ENCODE peak calls at places on chromosome 3, in seven cellular contexts. One of them, this sample, is unnamed.

GRCh38 chr3:14933829-14934425 is 13.5 kb upstream of the NR2C2 start:
- DNase-seq in psoas muscle: no peak
- DNase-seq in fibroblast of lung: no peak
- DNase-seq in upper lobe of right lung: no peak
- DNase-seq in Peyer's patch: no peak
- DNase-seq in right atrium auricular region: no peak
- DNase-seq in stomach: no peak
- DNase-seq in this sample: no peak

GRCh38 chr3:99866167-99866810 is 48.6 kb downstream of the CMSS1 start:
- DNase-seq in upper lobe of right lung: no peak
- DNase-seq in Peyer's patch: no peak
- DNase-seq in right atrium auricular region: no peak
- DNase-seq in stomach: no peak
- DNase-seq in psoas muscle: no peak
- DNase-seq in fibroblast of lung: peak; percentile 91
- DNase-seq in this sample: peak; percentile 77

GRCh38 chr3:86949850-86950249 is 41.1 kb downstream of the VGLL3 start:
- DNase-seq in upper lobe of right lung: no peak
- DNase-seq in right atrium auricular region: no peak
- DNase-seq in stomach: no peak
- DNase-seq in Peyer's patch: no peak
- DNase-seq in fibroblast of lung: peak; percentile 81
- DNase-seq in psoas muscle: no peak
- DNase-seq in this sample: peak; percentile 74

GRCh38 chr3:14768182-14768790 is 50.5 kb upstream of the FGD5 start:
- DNase-seq in psoas muscle: no peak
- DNase-seq in stomach: no peak
- DNase-seq in upper lobe of right lung: no peak
- DNase-seq in Peyer's patch: no peak
- DNase-seq in right atrium auricular region: peak; percentile 38
- DNase-seq in fibroblast of lung: no peak
- DNase-seq in this sample: no peak

GRCh38 chr3:53346514-53346913 is 829 bp downstream of the DCP1A start:
- DNase-seq in stomach: no peak
- DNase-seq in upper lobe of right lung: no peak
- DNase-seq in fibroblast of lung: peak; percentile 29
- DNase-seq in right atrium auricular region: no peak
- DNase-seq in psoas muscle: no peak
- DNase-seq in Peyer's patch: no peak
- DNase-seq in this sample: peak; percentile 13

GRCh38 chr3:162586591-162586990 is 1090.0 kb downstream of the OTOL1 start:
- DNase-seq in stomach: no peak
- DNase-seq in upper lobe of right lung: no peak
- DNase-seq in psoas muscle: no peak
- DNase-seq in fibroblast of lung: no peak
- DNase-seq in right atrium auricular region: no peak
- DNase-seq in Peyer's patch: no peak
- DNase-seq in this sample: no peak

GRCh38 chr3:105827101-105827634 is 41.6 kb downstream of the CBLB start:
- DNase-seq in fibroblast of lung: peak; percentile 61
- DNase-seq in psoas muscle: no peak
- DNase-seq in right atrium auricular region: no peak
- DNase-seq in Peyer's patch: no peak
- DNase-seq in upper lobe of right lung: no peak
- DNase-seq in stomach: no peak
- DNase-seq in this sample: no peak

GRCh38 chr3:31319332-31319731 is 213.4 kb upstream of the STT3B start:
- DNase-seq in stomach: no peak
- DNase-seq in upper lobe of right lung: no peak
- DNase-seq in right atrium auricular region: no peak
- DNase-seq in Peyer's patch: no peak
- DNase-seq in fibroblast of lung: no peak
- DNase-seq in psoas muscle: no peak
- DNase-seq in this sample: no peak

GRCh38 chr3:175208316-175208715 is 349.2 kb downstream of the NAALADL2 start:
- DNase-seq in Peyer's patch: no peak
- DNase-seq in upper lobe of right lung: no peak
- DNase-seq in right atrium auricular region: no peak
- DNase-seq in fibroblast of lung: peak; percentile 41
- DNase-seq in psoas muscle: no peak
- DNase-seq in stomach: no peak
- DNase-seq in this sample: no peak

GRCh38 chr3:47007482-47008257 is 28.2 kb downstream of the NBEAL2 start:
- DNase-seq in fibroblast of lung: no peak
- DNase-seq in Peyer's patch: peak; percentile 43
- DNase-seq in stomach: no peak
- DNase-seq in psoas muscle: peak; percentile 55
- DNase-seq in right atrium auricular region: no peak
- DNase-seq in upper lobe of right lung: peak; percentile 61
- DNase-seq in this sample: no peak

GRCh38 chr3:4977889-4978258 is 1.4 kb upstream of the BHLHE40 start:
- DNase-seq in psoas muscle: no peak
- DNase-seq in upper lobe of right lung: no peak
- DNase-seq in right atrium auricular region: no peak
- DNase-seq in fibroblast of lung: no peak
- DNase-seq in stomach: no peak
- DNase-seq in Peyer's patch: no peak
- DNase-seq in this sample: no peak

GRCh38 chr3:66998899-66999235 is 760 bp downstream of the KBTBD8 start:
- DNase-seq in stomach: no peak
- DNase-seq in fibroblast of lung: peak; percentile 2
- DNase-seq in psoas muscle: no peak
- DNase-seq in Peyer's patch: no peak
- DNase-seq in upper lobe of right lung: no peak
- DNase-seq in right atrium auricular region: no peak
- DNase-seq in this sample: peak; percentile 33

GRCh38 chr3:78277793-78278192 is 1237.9 kb downstream of the ROBO2 start:
- DNase-seq in Peyer's patch: no peak
- DNase-seq in right atrium auricular region: no peak
- DNase-seq in psoas muscle: no peak
- DNase-seq in stomach: no peak
- DNase-seq in fibroblast of lung: no peak
- DNase-seq in upper lobe of right lung: no peak
- DNase-seq in this sample: no peak

GRCh38 chr3:150763841-150764483 is 993 bp upstream of the SIAH2 start:
- DNase-seq in psoas muscle: peak; percentile 80
- DNase-seq in upper lobe of right lung: peak; percentile 86
- DNase-seq in stomach: peak; percentile 78
- DNase-seq in Peyer's patch: peak; percentile 89
- DNase-seq in right atrium auricular region: peak; percentile 67
- DNase-seq in fibroblast of lung: peak; percentile 52
- DNase-seq in this sample: no peak

GRCh38 chr3:184566441-184567414 is 5.1 kb downstream of the EPHB3 start:
- DNase-seq in psoas muscle: no peak
- DNase-seq in right atrium auricular region: no peak
- DNase-seq in Peyer's patch: peak; percentile 79
- DNase-seq in stomach: peak; percentile 60
- DNase-seq in fibroblast of lung: no peak
- DNase-seq in upper lobe of right lung: no peak
- DNase-seq in this sample: peak; percentile 56

GRCh38 chr3:160098946-160099626 is 110.5 kb downstream of the IL12A start:
- DNase-seq in right atrium auricular region: no peak
- DNase-seq in psoas muscle: no peak
- DNase-seq in fibroblast of lung: no peak
- DNase-seq in Peyer's patch: no peak
- DNase-seq in stomach: no peak
- DNase-seq in upper lobe of right lung: no peak
- DNase-seq in this sample: no peak

GRCh38 chr3:39110041-39110639 is 2.7 kb downstream of the TTC21A start:
- DNase-seq in right atrium auricular region: no peak
- DNase-seq in upper lobe of right lung: no peak
- DNase-seq in stomach: no peak
- DNase-seq in fibroblast of lung: no peak
- DNase-seq in psoas muscle: no peak
- DNase-seq in Peyer's patch: peak; percentile 36
- DNase-seq in this sample: no peak

GRCh38 chr3:4492240-4493007 is 724 bp upstream of the ITPR1 start:
- DNase-seq in Peyer's patch: peak; percentile 71
- DNase-seq in upper lobe of right lung: peak; percentile 79
- DNase-seq in right atrium auricular region: peak; percentile 74
- DNase-seq in psoas muscle: peak; percentile 63
- DNase-seq in fibroblast of lung: peak; percentile 72
- DNase-seq in stomach: peak; percentile 62
- DNase-seq in this sample: peak; percentile 80

GRCh38 chr3:107791450-107791849 is 268.7 kb downstream of the BBX start:
- DNase-seq in upper lobe of right lung: no peak
- DNase-seq in Peyer's patch: no peak
- DNase-seq in psoas muscle: no peak
- DNase-seq in fibroblast of lung: no peak
- DNase-seq in stomach: no peak
- DNase-seq in right atrium auricular region: no peak
- DNase-seq in this sample: no peak

GRCh38 chr3:167078070-167078622 is 302.0 kb downstream of the ZBBX start:
- DNase-seq in psoas muscle: no peak
- DNase-seq in fibroblast of lung: peak; percentile 28
- DNase-seq in right atrium auricular region: no peak
- DNase-seq in stomach: no peak
- DNase-seq in Peyer's patch: no peak
- DNase-seq in upper lobe of right lung: no peak
- DNase-seq in this sample: no peak

GRCh38 chr3:127690823-127691452 is 18.2 kb downstream of the ABTB1 start:
- DNase-seq in Peyer's patch: no peak
- DNase-seq in upper lobe of right lung: peak; percentile 69
- DNase-seq in psoas muscle: peak; percentile 61
- DNase-seq in stomach: peak; percentile 47
- DNase-seq in fibroblast of lung: peak; percentile 68
- DNase-seq in right atrium auricular region: no peak
- DNase-seq in this sample: peak; percentile 66
- TF ChIP-seq CTCF in Peyer's patch: no peak
- TF ChIP-seq CTCF in upper lobe of right lung: peak; percentile 51
- TF ChIP-seq CTCF in psoas muscle: peak; percentile 38
- TF ChIP-seq CTCF in stomach: peak; percentile 55
- TF ChIP-seq CTCF in fibroblast of lung: peak; percentile 73
- TF ChIP-seq CTCF in right atrium auricular region: peak; percentile 37
- TF ChIP-seq CTCF in this sample: peak; percentile 91

DNA sequence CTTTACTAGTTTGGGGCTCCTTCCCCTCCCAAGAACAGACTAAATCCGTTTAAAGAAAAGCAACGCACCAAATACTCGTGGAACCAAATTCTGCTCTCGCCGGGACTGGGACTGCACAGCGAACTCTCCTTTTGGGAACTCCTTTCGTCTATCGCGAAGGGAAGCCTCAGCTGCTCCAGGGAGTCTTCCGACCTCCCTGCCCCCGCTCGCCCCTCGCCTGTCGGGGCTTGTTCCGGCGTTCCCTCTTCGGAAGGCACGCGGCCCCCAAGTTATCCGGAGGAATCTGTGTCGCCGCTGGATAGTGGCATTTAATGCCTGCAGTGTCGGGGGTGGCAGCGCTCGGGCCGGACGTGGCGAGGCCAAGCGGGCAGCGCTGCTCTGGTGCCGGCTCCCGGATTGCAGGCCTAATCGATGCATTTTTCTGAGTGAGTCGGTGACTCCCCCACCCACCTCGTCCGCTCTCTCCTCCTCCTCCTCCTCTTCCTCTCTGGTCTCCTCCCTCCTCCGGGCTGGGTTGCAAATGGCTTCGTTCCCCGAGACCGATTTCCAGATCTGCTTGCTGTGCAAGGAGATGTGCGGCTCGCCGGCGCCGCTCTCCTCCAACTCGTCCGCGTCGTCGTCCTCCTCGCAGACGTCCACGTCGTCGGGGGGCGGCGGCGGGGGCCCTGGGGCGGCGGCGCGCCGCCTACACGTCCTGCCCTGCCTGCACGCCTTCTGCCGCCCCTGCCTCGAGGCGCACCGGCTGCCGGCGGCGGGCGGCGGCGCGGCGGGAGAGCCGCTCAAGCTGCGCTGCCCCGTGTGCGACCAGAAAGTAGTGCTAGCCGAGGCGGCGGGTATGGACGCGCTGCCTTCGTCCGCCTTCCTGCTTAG is at the start of gene TRIM71:
- DNase-seq in stomach: no peak
- DNase-seq in upper lobe of right lung: peak; percentile 75
- DNase-seq in right atrium auricular region: no peak
- DNase-seq in fibroblast of lung: no peak
- DNase-seq in Peyer's patch: no peak
- DNase-seq in psoas muscle: no peak
- DNase-seq in this sample: peak; percentile 39
- H3K27me3 ChIP-seq in stomach: peaks cover 70% of the 10 kb centered on the region
- H3K27me3 ChIP-seq in upper lobe of right lung: peaks cover 35% of the 10 kb centered on the region
- H3K27me3 ChIP-seq in right atrium auricular region: peaks cover 5% of the 10 kb centered on the region
- H3K27me3 ChIP-seq in fibroblast of lung: peaks cover 61% of the 10 kb centered on the region
- H3K27me3 ChIP-seq in Peyer's patch: peaks cover 43% of the 10 kb centered on the region
- H3K27me3 ChIP-seq in psoas muscle: peaks cover 75% of the 10 kb centered on the region
- H3K27me3 ChIP-seq in this sample: peaks cover 65% of the 10 kb centered on the region

GRCh38 chr3:122023335-122023734 is 1.3 kb upstream of the ILDR1 start:
- DNase-seq in right atrium auricular region: no peak
- DNase-seq in psoas muscle: no peak
- DNase-seq in Peyer's patch: no peak
- DNase-seq in upper lobe of right lung: no peak
- DNase-seq in stomach: no peak
- DNase-seq in fibroblast of lung: no peak
- DNase-seq in this sample: no peak

GRCh38 chr3:122024800-122025199 is 2.8 kb upstream of the ILDR1 start:
- DNase-seq in right atrium auricular region: no peak
- DNase-seq in stomach: no peak
- DNase-seq in upper lobe of right lung: no peak
- DNase-seq in Peyer's patch: no peak
- DNase-seq in fibroblast of lung: no peak
- DNase-seq in psoas muscle: no peak
- DNase-seq in this sample: no peak

GRCh38 chr3:122021811-122022401 is at the start of gene ILDR1:
- DNase-seq in right atrium auricular region: no peak
- DNase-seq in upper lobe of right lung: peak; percentile 87
- DNase-seq in stomach: peak; percentile 53
- DNase-seq in fibroblast of lung: no peak
- DNase-seq in Peyer's patch: peak; percentile 83
- DNase-seq in psoas muscle: no peak
- DNase-seq in this sample: no peak

GRCh38 chr3:122019493-122019892 is 2.6 kb downstream of the ILDR1 start:
- DNase-seq in psoas muscle: no peak
- DNase-seq in fibroblast of lung: no peak
- DNase-seq in Peyer's patch: no peak
- DNase-seq in right atrium auricular region: no peak
- DNase-seq in stomach: no peak
- DNase-seq in upper lobe of right lung: no peak
- DNase-seq in this sample: no peak

DNA sequence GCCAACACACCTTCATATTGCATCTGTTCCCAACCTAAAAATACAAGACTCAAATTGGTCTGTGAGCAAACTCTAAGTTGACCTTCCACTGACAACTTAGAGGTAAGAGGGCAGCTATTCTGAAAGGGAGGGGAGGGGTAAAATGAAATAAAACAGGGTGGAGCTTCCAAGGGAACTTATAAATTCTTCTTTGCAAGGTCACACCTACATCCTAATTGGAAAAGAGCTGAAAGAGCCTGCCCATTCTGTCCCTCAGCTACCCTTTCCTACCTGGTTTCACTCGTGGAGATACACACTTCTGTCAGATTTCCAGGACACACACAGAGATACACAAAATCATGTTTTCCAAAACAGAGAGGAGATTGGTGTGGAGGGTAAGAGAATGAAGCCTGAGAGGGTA is 1.0 kb downstream of the ILDR1 start:
- DNase-seq in upper lobe of right lung: no peak
- DNase-seq in right atrium auricular region: no peak
- DNase-seq in Peyer's patch: no peak
- DNase-seq in stomach: no peak
- DNase-seq in psoas muscle: no peak
- DNase-seq in fibroblast of lung: no peak
- DNase-seq in this sample: no peak
- TF ChIP-seq CTCF in upper lobe of right lung: no peak
- TF ChIP-seq CTCF in right atrium auricular region: no peak
- TF ChIP-seq CTCF in Peyer's patch: no peak
- TF ChIP-seq CTCF in stomach: no peak
- TF ChIP-seq CTCF in psoas muscle: no peak
- TF ChIP-seq CTCF in fibroblast of lung: no peak
- TF ChIP-seq CTCF in this sample: no peak

GRCh38 chr3:143122089-143122430 is 2.5 kb downstream of the CHST2 start:
- DNase-seq in fibroblast of lung: no peak
- DNase-seq in upper lobe of right lung: no peak
- DNase-seq in psoas muscle: no peak
- DNase-seq in stomach: no peak
- DNase-seq in Peyer's patch: no peak
- DNase-seq in right atrium auricular region: no peak
- DNase-seq in this sample: no peak
- H3K27me3 ChIP-seq in fibroblast of lung: no peaks in the 10 kb centered on the region
- H3K27me3 ChIP-seq in upper lobe of right lung: peaks cover 6% of the 10 kb centered on the region
- H3K27me3 ChIP-seq in psoas muscle: peaks cover 44% of the 10 kb centered on the region
- H3K27me3 ChIP-seq in stomach: peaks cover 34% of the 10 kb centered on the region
- H3K27me3 ChIP-seq in Peyer's patch: no peaks in the 10 kb centered on the region
- H3K27me3 ChIP-seq in right atrium auricular region: no peaks in the 10 kb centered on the region
- H3K27me3 ChIP-seq in this sample: no peaks in the 10 kb centered on the region